ENCODE peak calls at places on chromosomes 1 and 21, in six cellular contexts. One of them, this sample, is unnamed.

GRCh38 chr21:34612557-34612956 is 2.4 kb downstream of the RCAN1 start:
- DNase-seq in HCT116: no peak
- DNase-seq in BE2C: no peak
- DNase-seq in stimulated activated naive CD8-positive, alpha-beta T cell treated with anti-CD3 and anti-CD28 coated beads, Interleukin-15, Interleukin-2, amounts not matched to agents 100 U/mL and 50 U/mL, for 24 hours: no peak
- DNase-seq in substantia nigra: peak
- DNase-seq in stimulated activated CD4-positive, alpha-beta T cell treated with anti-CD3 and anti-CD28 coated beads, Interleukin-2, amount 100 ng/mL, for 48 hours: no peak
- DNase-seq in this sample: no peak

GRCh38 chr1:156390409-156391144 is 21.6 kb downstream of the RHBG start:
- DNase-seq in substantia nigra: peak
- DNase-seq in stimulated activated CD4-positive, alpha-beta T cell treated with anti-CD3 and anti-CD28 coated beads, Interleukin-2, amount 100 ng/mL, for 48 hours: no peak
- DNase-seq in HCT116: no peak
- DNase-seq in BE2C: no peak
- DNase-seq in stimulated activated naive CD8-positive, alpha-beta T cell treated with anti-CD3 and anti-CD28 coated beads, Interleukin-15, Interleukin-2, amounts not matched to agents 100 U/mL and 50 U/mL, for 24 hours: no peak
- DNase-seq in this sample: peak

GRCh38 chr21:32463367-32463766 is 50.9 kb downstream of the EVA1C start:
- DNase-seq in HCT116: peak
- DNase-seq in stimulated activated CD4-positive, alpha-beta T cell treated with anti-CD3 and anti-CD28 coated beads, Interleukin-2, amount 100 ng/mL, for 48 hours: no peak
- DNase-seq in substantia nigra: no peak
- DNase-seq in stimulated activated naive CD8-positive, alpha-beta T cell treated with anti-CD3 and anti-CD28 coated beads, Interleukin-15, Interleukin-2, amounts not matched to agents 100 U/mL and 50 U/mL, for 24 hours: no peak
- DNase-seq in BE2C: no peak
- DNase-seq in this sample: no peak

GRCh38 chr1:91842563-91842962 is 43.4 kb downstream of the TGFBR3 start:
- DNase-seq in substantia nigra: no peak
- DNase-seq in BE2C: no peak
- DNase-seq in stimulated activated CD4-positive, alpha-beta T cell treated with anti-CD3 and anti-CD28 coated beads, Interleukin-2, amount 100 ng/mL, for 48 hours: no peak
- DNase-seq in HCT116: no peak
- DNase-seq in stimulated activated naive CD8-positive, alpha-beta T cell treated with anti-CD3 and anti-CD28 coated beads, Interleukin-15, Interleukin-2, amounts not matched to agents 100 U/mL and 50 U/mL, for 24 hours: no peak
- DNase-seq in this sample: no peak

GRCh38 chr1:204503122-204503912 is 8.7 kb upstream of the PIK3C2B start:
- DNase-seq in stimulated activated CD4-positive, alpha-beta T cell treated with anti-CD3 and anti-CD28 coated beads, Interleukin-2, amount 100 ng/mL, for 48 hours: no peak
- DNase-seq in substantia nigra: no peak
- DNase-seq in HCT116: peak
- DNase-seq in stimulated activated naive CD8-positive, alpha-beta T cell treated with anti-CD3 and anti-CD28 coated beads, Interleukin-15, Interleukin-2, amounts not matched to agents 100 U/mL and 50 U/mL, for 24 hours: no peak
- DNase-seq in BE2C: no peak
- DNase-seq in this sample: no peak

GRCh38 chr1:230891413-230891812 is 23.1 kb upstream of the C1orf198 start:
- DNase-seq in stimulated activated CD4-positive, alpha-beta T cell treated with anti-CD3 and anti-CD28 coated beads, Interleukin-2, amount 100 ng/mL, for 48 hours: no peak
- DNase-seq in HCT116: no peak
- DNase-seq in substantia nigra: no peak
- DNase-seq in BE2C: no peak
- DNase-seq in stimulated activated naive CD8-positive, alpha-beta T cell treated with anti-CD3 and anti-CD28 coated beads, Interleukin-15, Interleukin-2, amounts not matched to agents 100 U/mL and 50 U/mL, for 24 hours: no peak
- DNase-seq in this sample: no peak

GRCh38 chr1:175172503-175172902 is 20.1 kb downstream of the KIAA0040 start:
- DNase-seq in BE2C: no peak
- DNase-seq in substantia nigra: no peak
- DNase-seq in HCT116: no peak
- DNase-seq in stimulated activated CD4-positive, alpha-beta T cell treated with anti-CD3 and anti-CD28 coated beads, Interleukin-2, amount 100 ng/mL, for 48 hours: no peak
- DNase-seq in stimulated activated naive CD8-positive, alpha-beta T cell treated with anti-CD3 and anti-CD28 coated beads, Interleukin-15, Interleukin-2, amounts not matched to agents 100 U/mL and 50 U/mL, for 24 hours: no peak
- DNase-seq in this sample: no peak

GRCh38 chr1:160608941-160609340 is 29.6 kb upstream of the CD84 start:
- DNase-seq in stimulated activated naive CD8-positive, alpha-beta T cell treated with anti-CD3 and anti-CD28 coated beads, Interleukin-15, Interleukin-2, amounts not matched to agents 100 U/mL and 50 U/mL, for 24 hours: no peak
- DNase-seq in BE2C: no peak
- DNase-seq in stimulated activated CD4-positive, alpha-beta T cell treated with anti-CD3 and anti-CD28 coated beads, Interleukin-2, amount 100 ng/mL, for 48 hours: no peak
- DNase-seq in substantia nigra: no peak
- DNase-seq in HCT116: no peak
- DNase-seq in this sample: no peak

GRCh38 chr1:170678196-170678595 is 14.3 kb downstream of the PRRX1 start:
- DNase-seq in BE2C: no peak
- DNase-seq in stimulated activated naive CD8-positive, alpha-beta T cell treated with anti-CD3 and anti-CD28 coated beads, Interleukin-15, Interleukin-2, amounts not matched to agents 100 U/mL and 50 U/mL, for 24 hours: no peak
- DNase-seq in substantia nigra: no peak
- DNase-seq in stimulated activated CD4-positive, alpha-beta T cell treated with anti-CD3 and anti-CD28 coated beads, Interleukin-2, amount 100 ng/mL, for 48 hours: no peak
- DNase-seq in HCT116: no peak
- DNase-seq in this sample: no peak

GRCh38 chr21:37155216-37155615 is 82.2 kb downstream of the TTC3 start:
- DNase-seq in HCT116: no peak
- DNase-seq in stimulated activated CD4-positive, alpha-beta T cell treated with anti-CD3 and anti-CD28 coated beads, Interleukin-2, amount 100 ng/mL, for 48 hours: no peak
- DNase-seq in substantia nigra: no peak
- DNase-seq in stimulated activated naive CD8-positive, alpha-beta T cell treated with anti-CD3 and anti-CD28 coated beads, Interleukin-15, Interleukin-2, amounts not matched to agents 100 U/mL and 50 U/mL, for 24 hours: no peak
- DNase-seq in BE2C: no peak
- DNase-seq in this sample: no peak

This sample was measured in C1 segment of cervical spinal cord.